ENCODE peak calls at places on chromosomes 6 and 20, in five cellular contexts. J, A, Z, Q and P are unnamed samples.

GRCh38 chr6:77456531-77457248 is 6.6 kb downstream of the HTR1B start:
- DNase-seq in J (no peak), A (peak; percentile 95), Z (peak; percentile 81), Q (no peak), P (no peak)

GRCh38 chr6:143581835-143582480 is 70.4 kb upstream of the FUCA2 start:
- DNase-seq in J (no peak), A (peak; percentile 85), Z (peak; percentile 54), Q (no peak), P (no peak)

GRCh38 chr6:106084973-106085686 is 1.0 kb upstream of the PRDM1 start:
- DNase-seq in J (peak; percentile 23), A (no peak), Z (peak; percentile 42), Q (no peak), P (no peak)

GRCh38 chr6:11731423-11731822 is 47.2 kb downstream of the ADTRP start:
- DNase-seq in J (no peak), A (no peak), Z (no peak), Q (no peak), P (no peak)

GRCh38 chr6:110282412-110282811 is 75.7 kb downstream of the METTL24 start:
- DNase-seq in J (no peak), A (no peak), Z (no peak), Q (no peak), P (no peak)

GRCh38 chr6:41200296-41200900 is 551 bp downstream of the TREML2 start:
- DNase-seq in J (no peak), A (peak; percentile 15), Z (no peak), Q (peak; percentile 37), P (no peak)

GRCh38 chr6:116444092-116444491 is 17.1 kb upstream of the CALHM6 start:
- DNase-seq in J (peak; percentile 38), A (peak; percentile 69), Z (peak; percentile 47), Q (no peak), P (no peak)

GRCh38 chr6:49326337-49326736 is 136.7 kb downstream of the MMUT start:
- DNase-seq in J (no peak), A (peak; percentile 86), Z (peak; percentile 43), Q (no peak), P (no peak)

GRCh38 chr6:111982681-111983080 is 71.2 kb upstream of the CCN6 start:
- DNase-seq in J (no peak), A (no peak), Z (no peak), Q (no peak), P (no peak)

GRCh38 chr20:18041462-18041861 is 16.3 kb downstream of the OVOL2 start:
- DNase-seq in J (no peak), A (no peak), Z (no peak), Q (no peak), P (no peak)

GRCh38 chr20:53631909-53632662 is 38.4 kb upstream of the ZNF217 start:
- DNase-seq in J (no peak), A (no peak), Z (no peak), Q (no peak), P (no peak)